ENCODE peak calls at places on chromosomes 13 and 19, in eight cellular contexts. One of them, this sample, is unnamed.

GRCh38 chr19:46065486-46065885 is 24.7 kb upstream of the IGFL4 start:
- DNase-seq in GM03348: peak; percentile 34
- DNase-seq in GM04504: peak; percentile 22
- DNase-seq in stimulated activated CD8-positive, alpha-beta memory T cell treated with anti-CD3 and anti-CD28 coated beads, Interleukin-15, amount 100 ng/mL, for 48 hours: no peak
- DNase-seq in stimulated activated CD4-positive, alpha-beta T cell treated with anti-CD3 and anti-CD28 coated beads, Interleukin-2, amount 100 ng/mL, for 24 hours: no peak
- DNase-seq in head of caudate nucleus: no peak
- DNase-seq in activated CD8-positive, alpha-beta T cell treated with anti-CD3 and anti-CD28 coated beads for 36 hours: no peak
- DNase-seq in neural progenitor cell: no peak
- DNase-seq in this sample: no peak

GRCh38 chr13:46126552-46127171 is 21.8 kb upstream of the CPB2 start:
- DNase-seq in GM03348: peak; percentile 81
- DNase-seq in GM04504: peak; percentile 47
- DNase-seq in stimulated activated CD8-positive, alpha-beta memory T cell treated with anti-CD3 and anti-CD28 coated beads, Interleukin-15, amount 100 ng/mL, for 48 hours: peak; percentile 43
- DNase-seq in stimulated activated CD4-positive, alpha-beta T cell treated with anti-CD3 and anti-CD28 coated beads, Interleukin-2, amount 100 ng/mL, for 24 hours: peak; percentile 74
- DNase-seq in head of caudate nucleus: peak; percentile 86
- DNase-seq in activated CD8-positive, alpha-beta T cell treated with anti-CD3 and anti-CD28 coated beads for 36 hours: peak; percentile 87
- DNase-seq in neural progenitor cell: peak; percentile 84
- DNase-seq in this sample: peak; percentile 58

GRCh38 chr19:4206818-4207484 is 22.4 kb upstream of the EBI3 start:
- DNase-seq in GM03348: peak; percentile 63
- DNase-seq in GM04504: no peak
- DNase-seq in stimulated activated CD8-positive, alpha-beta memory T cell treated with anti-CD3 and anti-CD28 coated beads, Interleukin-15, amount 100 ng/mL, for 48 hours: no peak
- DNase-seq in stimulated activated CD4-positive, alpha-beta T cell treated with anti-CD3 and anti-CD28 coated beads, Interleukin-2, amount 100 ng/mL, for 24 hours: no peak
- DNase-seq in head of caudate nucleus: no peak
- DNase-seq in activated CD8-positive, alpha-beta T cell treated with anti-CD3 and anti-CD28 coated beads for 36 hours: no peak
- DNase-seq in neural progenitor cell: no peak
- DNase-seq in this sample: no peak

GRCh38 chr19:30450101-30450500 is 77.9 kb downstream of the ZNF536 start:
- DNase-seq in GM03348: peak; percentile 68
- DNase-seq in GM04504: no peak
- DNase-seq in stimulated activated CD8-positive, alpha-beta memory T cell treated with anti-CD3 and anti-CD28 coated beads, Interleukin-15, amount 100 ng/mL, for 48 hours: no peak
- DNase-seq in stimulated activated CD4-positive, alpha-beta T cell treated with anti-CD3 and anti-CD28 coated beads, Interleukin-2, amount 100 ng/mL, for 24 hours: no peak
- DNase-seq in head of caudate nucleus: peak; percentile 69
- DNase-seq in activated CD8-positive, alpha-beta T cell treated with anti-CD3 and anti-CD28 coated beads for 36 hours: no peak
- DNase-seq in neural progenitor cell: peak; percentile 71
- DNase-seq in this sample: no peak

GRCh38 chr19:48918801-48919247 is 14.7 kb upstream of the DHDH start:
- DNase-seq in GM03348: no peak
- DNase-seq in GM04504: no peak
- DNase-seq in stimulated activated CD8-positive, alpha-beta memory T cell treated with anti-CD3 and anti-CD28 coated beads, Interleukin-15, amount 100 ng/mL, for 48 hours: no peak
- DNase-seq in stimulated activated CD4-positive, alpha-beta T cell treated with anti-CD3 and anti-CD28 coated beads, Interleukin-2, amount 100 ng/mL, for 24 hours: peak; percentile 26
- DNase-seq in head of caudate nucleus: peak; percentile 46
- DNase-seq in activated CD8-positive, alpha-beta T cell treated with anti-CD3 and anti-CD28 coated beads for 36 hours: peak; percentile 42
- DNase-seq in neural progenitor cell: peak; percentile 77
- DNase-seq in this sample: no peak

GRCh38 chr19:38912600-38913514 is 871 bp upstream of the CCER2 start:
- DNase-seq in GM03348: no peak
- DNase-seq in GM04504: no peak
- DNase-seq in stimulated activated CD8-positive, alpha-beta memory T cell treated with anti-CD3 and anti-CD28 coated beads, Interleukin-15, amount 100 ng/mL, for 48 hours: no peak
- DNase-seq in stimulated activated CD4-positive, alpha-beta T cell treated with anti-CD3 and anti-CD28 coated beads, Interleukin-2, amount 100 ng/mL, for 24 hours: no peak
- DNase-seq in head of caudate nucleus: no peak
- DNase-seq in activated CD8-positive, alpha-beta T cell treated with anti-CD3 and anti-CD28 coated beads for 36 hours: peak; percentile 45
- DNase-seq in neural progenitor cell: no peak
- DNase-seq in this sample: no peak

GRCh38 chr19:23817519-23817918 is 58.8 kb upstream of the ZNF681 start:
- DNase-seq in GM03348: no peak
- DNase-seq in GM04504: no peak
- DNase-seq in stimulated activated CD8-positive, alpha-beta memory T cell treated with anti-CD3 and anti-CD28 coated beads, Interleukin-15, amount 100 ng/mL, for 48 hours: no peak
- DNase-seq in stimulated activated CD4-positive, alpha-beta T cell treated with anti-CD3 and anti-CD28 coated beads, Interleukin-2, amount 100 ng/mL, for 24 hours: peak; percentile 46
- DNase-seq in head of caudate nucleus: no peak
- DNase-seq in activated CD8-positive, alpha-beta T cell treated with anti-CD3 and anti-CD28 coated beads for 36 hours: peak; percentile 73
- DNase-seq in neural progenitor cell: peak; percentile 25
- DNase-seq in this sample: no peak

GRCh38 chr19:12733369-12733896 is 1.1 kb downstream of the TRIR start:
- DNase-seq in GM03348: peak; percentile 75
- DNase-seq in GM04504: no peak
- DNase-seq in stimulated activated CD8-positive, alpha-beta memory T cell treated with anti-CD3 and anti-CD28 coated beads, Interleukin-15, amount 100 ng/mL, for 48 hours: no peak
- DNase-seq in stimulated activated CD4-positive, alpha-beta T cell treated with anti-CD3 and anti-CD28 coated beads, Interleukin-2, amount 100 ng/mL, for 24 hours: peak; percentile 65
- DNase-seq in head of caudate nucleus: no peak
- DNase-seq in activated CD8-positive, alpha-beta T cell treated with anti-CD3 and anti-CD28 coated beads for 36 hours: peak; percentile 79
- DNase-seq in neural progenitor cell: peak; percentile 52
- DNase-seq in this sample: no peak

This sample was measured in central memory CD8-positive, alpha-beta T cell.